ENCODE peak calls at places on chromosomes 13 and 19, in seven cellular contexts. C is H9, E is mesendoderm, T is H1, S is neuronal stem cell, Y is mesenchymal stem cell, F is trophoblast cell. O is an unnamed sample.

GRCh38 chr19:51168571-51169282 is 26.6 kb downstream of the SIGLEC7 start:
- DNase-seq in C (no peak), E (no peak), T (no peak), S (no peak), Y (no peak), F (no peak), O (no peak)

GRCh38 chr19:11849264-11849615 is 714 bp downstream of the ZNF439 start:
- DNase-seq in C (no peak), E (no peak), T (no peak), S (no peak), Y (no peak), F (peak), O (no peak)

GRCh38 chr19:4372630-4373367 is 27.5 kb downstream of the SH3GL1 start:
- DNase-seq in C (no peak), E (no peak), T (peak), S (no peak), Y (no peak), F (peak), O (no peak)

GRCh38 chr13:58594978-58595600 is 963.5 kb downstream of the PCDH17 start:
- DNase-seq in C (no peak), E (no peak), T (no peak), S (no peak), Y (no peak), F (peak), O (no peak)

GRCh38 chr13:45162821-45163220 is 38.0 kb downstream of the KCTD4 start:
- DNase-seq in C (no peak), E (no peak), T (no peak), S (no peak), Y (peak), F (peak), O (peak)

GRCh38 chr13:74904547-74904946 is 577.4 kb downstream of the TBC1D4 start:
- DNase-seq in C (no peak), E (peak), T (no peak), S (no peak), Y (no peak), F (no peak), O (no peak)

GRCh38 chr13:35765387-35765786 is 288.9 kb upstream of the MAB21L1 start:
- DNase-seq in C (no peak), E (peak), T (no peak), S (no peak), Y (no peak), F (no peak), O (no peak)

GRCh38 chr19:43674630-43674982 is 4.6 kb upstream of the PLAUR start:
- DNase-seq in C (no peak), E (no peak), T (no peak), S (no peak), Y (peak), F (peak), O (peak)

GRCh38 chr13:53138369-53139036 is 109.9 kb downstream of the OLFM4 start:
- DNase-seq in C (no peak), E (peak), T (no peak), S (no peak), Y (peak), F (no peak), O (peak)

GRCh38 chr19:51407631-51408131 is 9.8 kb downstream of the SIGLEC10 start:
- DNase-seq in C (peak), E (peak), T (no peak), S (no peak), Y (peak), F (no peak), O (peak)

GRCh38 chr13:93066187-93066586 is 160.4 kb upstream of the GPC6 start:
- DNase-seq in C (no peak), E (no peak), T (no peak), S (no peak), Y (peak), F (peak), O (peak)

GRCh38 chr13:113933901-113934300 is 40.0 kb downstream of the C13orf46 start:
- DNase-seq in C (no peak), E (no peak), T (no peak), S (no peak), Y (no peak), F (no peak), O (no peak)

GRCh38 chr13:110683921-110684320 is 22.0 kb downstream of the CARS2 start:
- DNase-seq in C (no peak), E (no peak), T (no peak), S (no peak), Y (no peak), F (no peak), O (no peak)

GRCh38 chr13:39415003-39415402 is 188.0 kb downstream of the LHFPL6 start:
- DNase-seq in C (no peak), E (no peak), T (no peak), S (no peak), Y (no peak), F (no peak), O (no peak)

GRCh38 chr13:113935081-113935511 is 38.8 kb downstream of the C13orf46 start:
- DNase-seq in C (peak), E (no peak), T (peak), S (no peak), Y (no peak), F (no peak), O (no peak)

GRCh38 chr13:94329754-94330551 is 149.5 kb downstream of the DCT start:
- DNase-seq in C (no peak), E (no peak), T (no peak), S (no peak), Y (peak), F (peak), O (peak)

GRCh38 chr13:42215578-42216421 is 56.2 kb upstream of the AKAP11 start:
- DNase-seq in C (peak), E (peak), T (no peak), S (peak), Y (peak), F (peak), O (peak)

GRCh38 chr13:101660711-101661110 is 208.2 kb downstream of the ITGBL1 start:
- DNase-seq in C (no peak), E (no peak), T (no peak), S (no peak), Y (no peak), F (no peak), O (no peak)

GRCh38 chr19:18062043-18062442 is 24.7 kb downstream of the IL12RB1 start:
- DNase-seq in C (no peak), E (no peak), T (no peak), S (no peak), Y (no peak), F (no peak), O (no peak)

GRCh38 chr13:40895715-40896184 is 106.3 kb downstream of the SLC25A15 start:
- DNase-seq in C (no peak), E (no peak), T (no peak), S (no peak), Y (no peak), F (no peak), O (no peak)

GRCh38 chr13:113001251-113002140 is 32.5 kb downstream of the MCF2L start:
- DNase-seq in C (peak), E (peak), T (no peak), S (peak), Y (peak), F (peak), O (peak)

GRCh38 chr19:41792513-41793413 is 3.6 kb upstream of the CEACAM3 start:
- DNase-seq in C (peak), E (peak), T (peak), S (peak), Y (no peak), F (peak), O (peak)

GRCh38 chr19:16325671-16326400 is 1.2 kb downstream of the KLF2 start:
- DNase-seq in C (peak), E (peak), T (peak), S (peak), Y (no peak), F (peak), O (no peak)

GRCh38 chr13:37747071-37747612 is 122.4 kb downstream of the TRPC4 start:
- DNase-seq in C (no peak), E (no peak), T (no peak), S (no peak), Y (peak), F (peak), O (peak)

GRCh38 chr13:71864094-71864980 is 2.7 kb downstream of the DACH1 start:
- DNase-seq in C (peak), E (peak), T (peak), S (no peak), Y (peak), F (no peak), O (no peak)

GRCh38 chr19:18156841-18157464 is 4.0 kb downstream of the PIK3R2 start:
- DNase-seq in C (no peak), E (no peak), T (no peak), S (no peak), Y (peak), F (no peak), O (peak)

GRCh38 chr13:29520671-29521070 is 74.8 kb downstream of the SLC7A1 start:
- DNase-seq in C (no peak), E (no peak), T (no peak), S (no peak), Y (peak), F (peak), O (peak)

GRCh38 chr19:55079400-55080038 is 3.9 kb downstream of the EPS8L1 start:
- DNase-seq in C (no peak), E (no peak), T (no peak), S (no peak), Y (no peak), F (peak), O (no peak)

GRCh38 chr19:10027158-10027997 is 14.1 kb downstream of the RDH8 start:
- DNase-seq in C (peak), E (peak), T (peak), S (peak), Y (peak), F (peak), O (peak)

GRCh38 chr19:52673014-52673413 is 34.9 kb upstream of the ZNF83 start:
- DNase-seq in C (no peak), E (no peak), T (no peak), S (no peak), Y (peak), F (peak), O (peak)

GRCh38 chr13:31756346-31756745 is 17.0 kb downstream of the RXFP2 start:
- DNase-seq in C (no peak), E (no peak), T (no peak), S (no peak), Y (peak), F (peak), O (peak)

GRCh38 chr19:33468361-33469170 is 53.0 kb downstream of the PEPD start:
- DNase-seq in C (peak), E (peak), T (no peak), S (no peak), Y (peak), F (no peak), O (peak)

GRCh38 chr19:29215322-29215845 is 2.4 kb upstream of the UQCRFS1 start:
- DNase-seq in C (no peak), E (no peak), T (no peak), S (no peak), Y (no peak), F (no peak), O (no peak)

GRCh38 chr13:51867062-51867461 is 5.3 kb downstream of the CCDC70 start:
- DNase-seq in C (no peak), E (no peak), T (no peak), S (no peak), Y (no peak), F (no peak), O (no peak)

GRCh38 chr13:51870616-51871015 is 8.8 kb downstream of the CCDC70 start:
- DNase-seq in C (no peak), E (no peak), T (no peak), S (no peak), Y (no peak), F (no peak), O (no peak)

GRCh38 chr13:51873837-51874236 is 12.1 kb downstream of the CCDC70 start:
- DNase-seq in C (no peak), E (no peak), T (no peak), S (no peak), Y (no peak), F (no peak), O (no peak)

GRCh38 chr13:51873419-51873818 is 11.7 kb downstream of the CCDC70 start:
- DNase-seq in C (no peak), E (no peak), T (no peak), S (no peak), Y (no peak), F (peak), O (no peak)

GRCh38 chr13:51869921-51870320 is 8.2 kb downstream of the CCDC70 start:
- DNase-seq in C (no peak), E (no peak), T (no peak), S (no peak), Y (no peak), F (no peak), O (no peak)
- H3K18ac ChIP-seq in C (no peak), E (no peak), T (no peak), S (no peak), Y (no peak), F (no peak), O (no peak)

GRCh38 chr19:32223106-32223505 is 122.3 kb upstream of the ZNF507 start:
- DNase-seq in C (no peak), E (no peak), T (no peak), S (no peak), Y (no peak), F (no peak), O (no peak)

GRCh38 chr19:32219881-32220552 is 125.4 kb upstream of the ZNF507 start:
- DNase-seq in C (no peak), E (no peak), T (peak), S (no peak), Y (no peak), F (no peak), O (no peak)

GRCh38 chr19:32222594-32222993 is 122.8 kb upstream of the ZNF507 start:
- DNase-seq in C (no peak), E (no peak), T (peak), S (no peak), Y (no peak), F (no peak), O (no peak)

GRCh38 chr19:32220951-32221350 is 124.5 kb upstream of the ZNF507 start:
- DNase-seq in C (no peak), E (no peak), T (peak), S (no peak), Y (no peak), F (no peak), O (no peak)

GRCh38 chr19:32219392-32219791 is 126.0 kb upstream of the ZNF507 start:
- DNase-seq in C (no peak), E (no peak), T (no peak), S (no peak), Y (no peak), F (no peak), O (no peak)
- H3K18ac ChIP-seq in C (no peak), E (no peak), T (no peak), S (no peak), Y (no peak), F (no peak), O (no peak)

GRCh38 chr19:39424934-39425333 is 10.8 kb downstream of the RPS16 start:
- DNase-seq in C (no peak), E (no peak), T (no peak), S (no peak), Y (no peak), F (no peak), O (no peak)

GRCh38 chr19:39427707-39428106 is 8.0 kb downstream of the RPS16 start:
- DNase-seq in C (no peak), E (no peak), T (peak), S (no peak), Y (peak), F (no peak), O (no peak)

GRCh38 chr19:39426170-39426569 is 9.6 kb downstream of the RPS16 start:
- DNase-seq in C (no peak), E (no peak), T (no peak), S (no peak), Y (peak), F (no peak), O (no peak)

GRCh38 chr19:39423258-39424086 is 11.0 kb downstream of the PLEKHG2 start:
- DNase-seq in C (no peak), E (no peak), T (no peak), S (no peak), Y (peak), F (no peak), O (no peak)

GRCh38 chr19:39425744-39426143 is 10.0 kb downstream of the RPS16 start:
- DNase-seq in C (no peak), E (no peak), T (no peak), S (no peak), Y (peak), F (no peak), O (no peak)
- H3K18ac ChIP-seq in C (no peak), E (no peak), T (no peak), S (no peak), Y (no peak), F (no peak), O (no peak)

GRCh38 chr13:87368639-87369038 is 302.5 kb upstream of the SLITRK5 start:
- DNase-seq in C (no peak), E (no peak), T (no peak), S (no peak), Y (no peak), F (no peak), O (no peak)
- H3K18ac ChIP-seq in C (no peak), E (no peak), T (no peak), S (no peak), Y (no peak), F (no peak), O (no peak)

O was measured in IMR-90.